ENCODE peak calls at places on chromosome 16, in five cellular contexts. D, U, Y, L and C are unnamed samples.

GRCh38 chr16:57916735-57917450 is 54.0 kb downstream of the CNGB1 start:
- DNase-seq in D (no peak), U (no peak), Y (no peak), L (no peak), C (peak)

GRCh38 chr16:17560548-17560947 is 89.8 kb upstream of the XYLT1 start:
- DNase-seq in D (no peak), U (no peak), Y (no peak), L (no peak), C (no peak)

GRCh38 chr16:73572135-73572534 is 524.2 kb upstream of the ZFHX3 start:
- DNase-seq in D (no peak), U (no peak), Y (no peak), L (no peak), C (peak)

GRCh38 chr16:73074399-73074798 is 26.5 kb upstream of the ZFHX3 start:
- DNase-seq in D (no peak), U (no peak), Y (no peak), L (no peak), C (no peak)

GRCh38 chr16:9072806-9073341 is 18.6 kb upstream of the HAPSTR1 start:
- DNase-seq in D (no peak), U (no peak), Y (no peak), L (no peak), C (no peak)

GRCh38 chr16:84360170-84360569 is 8.2 kb upstream of the ATP2C2 start:
- DNase-seq in D (no peak), U (no peak), Y (no peak), L (no peak), C (peak)

GRCh38 chr16:21179126-21179982 is 20.9 kb downstream of the LDAF1 start:
- DNase-seq in D (no peak), U (no peak), Y (peak), L (no peak), C (no peak)

GRCh38 chr16:56993204-56993603 is 3.8 kb downstream of the NLRC5 start:
- DNase-seq in D (no peak), U (no peak), Y (no peak), L (no peak), C (no peak)

GRCh38 chr16:84821179-84821578 is 1.4 kb downstream of the CRISPLD2 start:
- DNase-seq in D (no peak), U (no peak), Y (no peak), L (no peak), C (peak)

GRCh38 chr16:50765246-50765645 is 23.4 kb downstream of the CYLD start:
- DNase-seq in D (no peak), U (no peak), Y (no peak), L (no peak), C (no peak)

GRCh38 chr16:23080329-23080728 is 68.9 kb downstream of the USP31 start:
- DNase-seq in D (no peak), U (no peak), Y (no peak), L (no peak), C (no peak)

GRCh38 chr16:23082161-23082788 is 67.0 kb downstream of the USP31 start:
- DNase-seq in D (no peak), U (no peak), Y (no peak), L (no peak), C (no peak)

GRCh38 chr16:23079683-23080221 is 69.5 kb downstream of the USP31 start:
- DNase-seq in D (no peak), U (no peak), Y (no peak), L (no peak), C (no peak)

GRCh38 chr16:23080747-23081146 is 68.5 kb downstream of the USP31 start:
- DNase-seq in D (no peak), U (no peak), Y (no peak), L (no peak), C (no peak)

DNA sequence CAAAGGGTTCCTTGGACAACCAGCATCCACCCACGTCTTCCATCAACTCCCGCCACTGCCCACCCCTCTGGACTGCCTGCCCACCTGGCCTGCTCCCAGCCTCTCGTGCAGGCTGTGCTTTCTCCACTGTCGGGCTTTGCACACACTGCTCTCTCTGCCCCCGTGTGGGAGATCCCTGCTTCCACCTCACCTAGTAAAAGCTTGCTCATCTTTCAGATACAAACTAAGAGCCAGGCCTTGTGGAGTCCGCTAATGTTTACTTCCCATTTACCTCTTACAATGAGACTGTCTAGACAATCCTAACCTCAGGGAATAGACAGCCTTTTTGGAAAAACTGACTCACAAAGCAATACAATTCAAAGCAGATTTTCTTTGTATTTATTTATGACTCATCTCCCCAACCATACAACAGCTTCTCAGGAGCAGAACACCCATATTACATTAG is 67.6 kb downstream of the USP31 start:
- DNase-seq in D (no peak), U (no peak), Y (no peak), L (peak), C (no peak)
- TF ChIP-seq CTCF in D (no peak), U (no peak), Y (no peak), L (peak), C (no peak)

DNA sequence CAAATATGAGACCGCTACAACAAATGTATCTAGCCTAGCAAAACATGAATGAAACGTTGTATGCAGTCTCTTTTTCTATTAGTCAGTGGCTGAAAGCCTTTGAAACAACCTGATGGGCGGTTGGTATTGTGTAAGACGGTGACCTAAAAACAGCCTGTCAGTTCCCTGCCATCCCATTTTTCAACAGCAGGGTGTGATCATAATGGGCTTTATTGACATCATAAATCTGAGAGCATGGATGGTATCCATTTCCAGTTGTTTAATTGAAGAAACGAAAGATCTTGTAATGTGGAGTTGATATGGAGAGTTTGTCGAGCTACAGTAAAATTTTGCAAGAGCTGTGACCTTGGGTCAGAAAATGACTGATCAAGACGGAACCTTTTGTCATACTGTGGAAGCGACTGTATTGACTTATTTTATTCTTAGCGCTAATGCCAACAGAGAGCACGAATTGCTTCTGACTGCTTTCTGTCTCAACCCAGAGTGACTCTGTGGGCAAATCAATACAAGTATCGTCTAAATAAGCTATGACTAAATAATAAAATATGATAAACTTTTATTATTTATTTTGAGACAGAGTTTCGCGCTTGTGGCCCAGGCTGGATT is 12.3 kb upstream of the MEIOB start:
- DNase-seq in D (no peak), U (no peak), Y (no peak), L (peak), C (no peak)
- TF ChIP-seq CTCF in D (no peak), U (peak), Y (no peak), L (no peak), C (no peak)

DNA sequence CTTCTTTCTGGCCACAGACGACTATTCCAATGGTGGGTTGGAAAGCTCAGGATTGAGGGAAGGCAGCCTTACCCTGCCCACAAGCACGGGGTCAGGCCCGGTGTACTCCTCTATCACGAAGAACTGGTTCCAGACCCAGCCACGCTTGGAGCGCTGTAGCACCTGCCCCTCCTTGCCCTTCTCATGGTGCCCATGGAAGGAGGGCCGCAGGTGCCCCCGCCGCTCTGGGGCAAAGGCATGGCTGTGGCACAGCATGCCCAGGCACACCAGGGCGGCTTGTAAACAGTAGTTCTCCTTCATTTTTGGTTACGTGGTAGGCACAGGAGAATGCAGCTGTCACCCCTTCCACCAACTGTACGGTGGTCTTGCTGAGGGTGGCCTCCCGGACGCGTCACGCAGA is 117.3 kb downstream of the CDH11 start:
- DNase-seq in D (no peak), U (no peak), Y (no peak), L (no peak), C (no peak)
- TF ChIP-seq CTCF in D (no peak), U (no peak), Y (no peak), L (no peak), C (no peak)

GRCh38 chr16:11256657-11257130 is 690 bp upstream of the SOCS1 start:
- DNase-seq in D (no peak), U (peak), Y (peak), L (peak), C (no peak)
- TF ChIP-seq CTCF in D (no peak), U (no peak), Y (no peak), L (no peak), C (no peak)

DNA sequence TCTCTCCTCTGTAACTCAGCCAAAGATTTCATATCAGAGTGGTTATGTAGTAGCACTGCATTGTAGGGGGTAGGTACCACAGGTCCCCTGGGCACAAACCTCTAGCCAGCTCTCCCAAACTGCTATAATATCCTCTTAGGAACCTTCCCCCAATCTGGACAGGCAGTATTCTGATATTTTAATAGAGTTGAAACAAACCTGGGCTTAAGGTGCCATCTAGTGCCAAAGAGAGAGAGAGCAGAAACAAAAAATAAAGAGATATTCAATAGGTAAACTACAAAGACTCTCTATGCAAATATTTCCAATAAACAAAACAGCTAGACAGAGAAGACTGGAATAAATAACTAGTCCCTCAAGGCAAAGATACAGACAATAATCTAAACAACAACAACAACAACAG is 1070.0 kb downstream of the CDH11 start:
- DNase-seq in D (no peak), U (no peak), Y (no peak), L (no peak), C (no peak)
- TF ChIP-seq CTCF in D (no peak), U (peak), Y (no peak), L (no peak), C (no peak)

DNA sequence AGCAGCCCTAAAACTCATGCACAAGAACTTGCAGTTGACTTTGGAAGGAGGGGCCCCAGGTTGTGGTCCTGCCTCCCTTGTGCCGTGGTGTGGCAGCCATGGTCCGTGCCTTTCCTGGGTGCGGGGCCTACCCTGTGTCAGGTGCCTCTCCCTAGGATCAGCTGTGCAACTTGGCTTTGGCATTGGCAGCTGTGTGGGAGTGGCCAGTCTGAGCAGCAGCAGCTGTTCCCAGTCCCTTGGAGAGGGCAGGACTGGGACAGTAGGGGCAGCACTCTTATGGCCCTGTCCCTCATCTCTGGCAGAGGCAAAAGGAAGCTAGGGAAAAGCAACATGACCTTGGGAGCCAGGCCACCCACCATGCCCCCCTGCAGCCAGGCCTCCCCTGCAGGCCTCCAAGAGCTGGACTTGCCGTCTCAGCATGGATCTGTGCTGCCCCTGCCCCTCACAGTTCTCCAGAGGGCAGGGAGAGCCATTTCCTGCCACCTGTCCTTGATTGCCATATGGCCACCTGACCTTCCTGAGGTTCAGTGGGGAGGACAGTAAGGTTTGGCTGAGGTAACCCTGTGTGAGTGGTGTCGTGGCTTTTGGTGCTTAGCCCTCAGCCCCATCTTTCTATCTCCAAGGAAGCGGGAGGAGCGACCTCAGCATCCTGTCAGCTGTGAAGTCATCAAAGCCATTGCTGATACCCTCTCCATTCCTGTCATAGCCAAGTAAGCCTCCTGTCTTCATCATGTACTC is 15.5 kb upstream of the NFATC3 start:
- DNase-seq in D (no peak), U (no peak), Y (no peak), L (no peak), C (peak)
- TF ChIP-seq CTCF in D (no peak), U (no peak), Y (no peak), L (no peak), C (no peak)

GRCh38 chr16:66342294-66342900 is 24.1 kb upstream of the CDH5 start:
- DNase-seq in D (peak), U (peak), Y (no peak), L (peak), C (no peak)
- TF ChIP-seq CTCF in D (peak), U (peak), Y (no peak), L (peak), C (peak)

DNA sequence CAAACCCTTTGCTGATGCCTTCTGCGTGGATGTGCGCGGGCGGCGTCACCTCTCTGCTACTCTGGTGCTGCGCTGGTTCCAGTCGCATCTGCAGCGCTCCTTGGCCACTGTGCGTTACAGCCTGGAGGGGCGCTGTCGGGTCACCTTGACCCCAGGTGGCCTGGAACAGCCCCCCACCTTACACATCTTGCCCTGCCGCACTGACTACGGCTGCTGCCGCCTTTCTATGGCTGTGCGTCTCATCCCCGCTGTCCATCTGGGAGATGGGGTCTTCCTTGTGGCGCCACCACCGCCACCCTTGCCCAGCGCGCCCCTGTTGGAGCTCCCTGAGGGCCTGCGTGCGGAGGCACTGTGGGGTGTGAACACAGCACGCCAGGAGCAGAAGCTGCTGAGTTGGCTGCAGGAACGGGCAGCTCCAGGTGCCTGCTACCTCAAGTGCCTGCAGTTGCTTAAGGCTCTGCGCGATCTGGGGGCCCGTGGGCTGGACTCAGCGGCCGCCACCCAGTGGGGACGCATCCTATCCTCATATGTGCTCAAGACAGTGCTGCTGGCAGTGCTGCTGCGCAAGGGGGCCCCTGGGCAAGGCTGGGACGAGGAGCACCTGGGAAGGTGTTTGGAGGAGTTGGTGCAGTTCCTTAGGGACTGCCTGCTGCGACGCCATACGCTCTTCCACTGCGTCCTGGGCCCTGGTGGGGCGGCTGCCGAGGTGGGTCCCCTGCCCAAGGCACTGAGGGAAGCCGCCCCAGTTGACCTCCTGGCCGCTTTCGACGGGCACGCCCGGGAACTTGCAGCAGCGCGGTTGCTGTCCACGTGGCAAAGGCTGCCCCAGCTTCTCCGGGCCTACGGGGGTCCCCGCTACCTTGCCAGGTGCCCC is 1.6 kb downstream of the ITPRIPL2 start:
- DNase-seq in D (no peak), U (no peak), Y (no peak), L (no peak), C (peak)
- TF ChIP-seq CTCF in D (no peak), U (no peak), Y (peak), L (no peak), C (no peak)